ENCODE peak calls at places on chromosome 14, in six cellular contexts. G is uterus, C is iPS DF 6.9, A is brain microvascular endothelial cell, I is substantia nigra, E is NCI-H1694. S is an unnamed sample.

GRCh38 chr14:52531481-52531880 is 20.8 kb downstream of the TXNDC16 start:
- DNase-seq in A (no peak), G (no peak), E (no peak), I (no peak), C (no peak), S (no peak)

GRCh38 chr14:76943072-76943471 is 85.4 kb downstream of the IRF2BPL start:
- DNase-seq in I (no peak), G (no peak), C (no peak), E (no peak), A (no peak), S (no peak)

GRCh38 chr14:96167224-96168148 is 37.2 kb upstream of the BDKRB2 start:
- DNase-seq in C (no peak), A (peak; percentile 57), E (no peak), G (no peak), I (no peak), S (no peak)

GRCh38 chr14:32633214-32633864 is 304.2 kb downstream of the AKAP6 start:
- DNase-seq in C (no peak), A (no peak), I (no peak), G (no peak), E (no peak), S (no peak)

GRCh38 chr14:64812412-64812811 is 67.3 kb downstream of the SPTB start:
- DNase-seq in C (no peak), I (no peak), A (no peak), G (no peak), E (no peak), S (no peak)

GRCh38 chr14:36582011-36582873 is at the start of gene NKX2-8:
- DNase-seq in C (no peak), A (no peak), I (no peak), E (no peak), G (no peak), S (peak; percentile 69)

GRCh38 chr14:65321370-65321875 is 91.1 kb upstream of the FUT8 start:
- DNase-seq in A (no peak), C (no peak), I (no peak), G (no peak), E (no peak), S (no peak)

GRCh38 chr14:38252066-38252710 is 3.7 kb downstream of the CLEC14A start:
- DNase-seq in E (no peak), G (no peak), A (no peak), C (no peak), I (no peak), S (no peak)

GRCh38 chr14:51006781-51007211 is 62.5 kb upstream of the PYGL start:
- DNase-seq in C (no peak), A (no peak), I (peak; percentile 17), E (peak; percentile 65), G (peak; percentile 46), S (no peak)

GRCh38 chr14:35355981-35356839 is 48.3 kb downstream of the NFKBIA start:
- DNase-seq in A (peak; percentile 32), G (no peak), I (no peak), E (no peak), C (no peak), S (peak; percentile 16)

GRCh38 chr14:77098470-77099353 is 654 bp downstream of the CIPC start:
- DNase-seq in I (peak; percentile 53), G (peak; percentile 55), C (no peak), A (no peak), E (peak; percentile 65), S (peak; percentile 92)

GRCh38 chr14:94966868-94967267 is 190.5 kb downstream of the DICER1 start:
- DNase-seq in A (no peak), G (no peak), I (no peak), C (no peak), E (no peak), S (no peak)

GRCh38 chr14:99273025-99273723 is 1.2 kb upstream of the BCL11B start:
- DNase-seq in C (no peak), E (peak; percentile 87), A (no peak), G (no peak), I (no peak), S (peak; percentile 77)

GRCh38 chr14:47211263-47211662 is 464.1 kb downstream of the MDGA2 start:
- DNase-seq in I (no peak), A (no peak), C (no peak), G (no peak), E (no peak), S (no peak)

S was measured in kidney.